ENCODE peak calls at places on chromosomes 4 and X, in four cellular contexts. F is activated CD4-positive, alpha-beta T cell treated with anti-CD3 and anti-CD28 coated beads, Interleukin-2, amount 10 ng/mL, durations not matched to agents 7 days and 5 days; Y is GM23248; K is CD4-positive, CD25-positive, alpha-beta regulatory T cell. Q is an unnamed sample.

GRCh38 chrX:21781525-21781924 is 23.6 kb upstream of the SMPX start:
- DNase-seq in F (no peak), Y (no peak), K (no peak), Q (no peak)

GRCh38 chr4:8029689-8030088 is 90.0 kb upstream of the AFAP1 start:
- DNase-seq in K (no peak), Y (no peak), F (no peak), Q (no peak)

GRCh38 chrX:119753001-119753400 is 5.4 kb upstream of the SOWAHD start:
- DNase-seq in F (no peak), K (no peak), Y (no peak), Q (no peak)

GRCh38 chr4:26020896-26021295 is 106.9 kb downstream of the SMIM20 start:
- DNase-seq in F (no peak), Y (peak), K (no peak), Q (no peak)

GRCh38 chr4:176238819-176239218 is 30.2 kb downstream of the ASB5 start:
- DNase-seq in K (no peak), Y (peak), F (no peak), Q (no peak)

GRCh38 chrX:53000447-53001208 is 42.3 kb upstream of the FAM156A start:
- DNase-seq in K (no peak), F (no peak), Y (peak), Q (peak)

GRCh38 chr4:128463006-128463405 is 175.4 kb upstream of the PGRMC2 start:
- DNase-seq in F (no peak), K (no peak), Y (no peak), Q (no peak)

GRCh38 chr4:4386736-4387392 is at the start of gene NSG1:
- DNase-seq in K (no peak), F (peak), Y (peak), Q (peak)

GRCh38 chr4:41620594-41621256 is 82.8 kb downstream of the LIMCH1 start:
- DNase-seq in K (no peak), F (no peak), Y (no peak), Q (no peak)

GRCh38 chr4:150479665-150480064 is 102.3 kb upstream of the MAB21L2 start:
- DNase-seq in Y (no peak), F (no peak), K (no peak), Q (no peak)

GRCh38 chr4:154354883-154355282 is 136.7 kb downstream of the DCHS2 start:
- DNase-seq in Y (no peak), F (no peak), K (no peak), Q (no peak)